ENCODE peak calls at places on chromosomes 16 and 17, in five cellular contexts. J, Q, E, O and S are unnamed samples.

GRCh38 chr17:65893692-65894279 is 298.1 kb downstream of the CEP112 start:
- DNase-seq in J (no peak), Q (no peak), E (no peak), O (no peak), S (no peak)

GRCh38 chr17:75069783-75070182 is 18.0 kb upstream of the SLC16A5 start:
- DNase-seq in E (no peak), Q (peak; percentile 33), O (peak; percentile 78), J (no peak), S (peak; percentile 40)

GRCh38 chr16:57892041-57892440 is 78.9 kb downstream of the CNGB1 start:
- DNase-seq in J (peak; percentile 59), O (no peak), Q (peak; percentile 82), E (no peak), S (peak; percentile 74)

GRCh38 chr17:1087381-1088241 is 90.7 kb downstream of the TIMM22 start:
- DNase-seq in Q (peak; percentile 41), O (peak; percentile 64), E (no peak), J (no peak), S (peak; percentile 29)

GRCh38 chr16:48507886-48508285 is 102.1 kb downstream of the N4BP1 start:
- DNase-seq in Q (no peak), J (no peak), E (no peak), O (no peak), S (no peak)

GRCh38 chr16:70552675-70553074 is 29.1 kb downstream of the SF3B3 start:
- DNase-seq in O (no peak), E (no peak), Q (no peak), J (no peak), S (no peak)

GRCh38 chr17:42642377-42642776 is 16.7 kb upstream of the TUBG2 start:
- DNase-seq in E (no peak), J (no peak), Q (no peak), O (no peak), S (no peak)

GRCh38 chr17:33328129-33328528 is 35.0 kb upstream of the ASIC2 start:
- DNase-seq in Q (no peak), J (no peak), O (no peak), E (no peak), S (no peak)

GRCh38 chr17:74923538-74924249 is 379 bp upstream of the OTOP2 start:
- DNase-seq in E (peak; percentile 84), Q (peak; percentile 13), J (no peak), O (peak; percentile 92), S (peak; percentile 35)

GRCh38 chr17:70947636-70948565 is 778.6 kb downstream of the KCNJ2 start:
- DNase-seq in J (no peak), E (no peak), Q (no peak), O (no peak), S (no peak)

GRCh38 chr16:30839523-30840227 is 52.7 kb upstream of the ZNF629 start:
- DNase-seq in O (no peak), E (no peak), J (no peak), Q (no peak), S (peak; percentile 14)
- TF ChIP-seq CTCF in O (no peak), E (no peak), J (no peak), Q (no peak), S (no peak)

DNA sequence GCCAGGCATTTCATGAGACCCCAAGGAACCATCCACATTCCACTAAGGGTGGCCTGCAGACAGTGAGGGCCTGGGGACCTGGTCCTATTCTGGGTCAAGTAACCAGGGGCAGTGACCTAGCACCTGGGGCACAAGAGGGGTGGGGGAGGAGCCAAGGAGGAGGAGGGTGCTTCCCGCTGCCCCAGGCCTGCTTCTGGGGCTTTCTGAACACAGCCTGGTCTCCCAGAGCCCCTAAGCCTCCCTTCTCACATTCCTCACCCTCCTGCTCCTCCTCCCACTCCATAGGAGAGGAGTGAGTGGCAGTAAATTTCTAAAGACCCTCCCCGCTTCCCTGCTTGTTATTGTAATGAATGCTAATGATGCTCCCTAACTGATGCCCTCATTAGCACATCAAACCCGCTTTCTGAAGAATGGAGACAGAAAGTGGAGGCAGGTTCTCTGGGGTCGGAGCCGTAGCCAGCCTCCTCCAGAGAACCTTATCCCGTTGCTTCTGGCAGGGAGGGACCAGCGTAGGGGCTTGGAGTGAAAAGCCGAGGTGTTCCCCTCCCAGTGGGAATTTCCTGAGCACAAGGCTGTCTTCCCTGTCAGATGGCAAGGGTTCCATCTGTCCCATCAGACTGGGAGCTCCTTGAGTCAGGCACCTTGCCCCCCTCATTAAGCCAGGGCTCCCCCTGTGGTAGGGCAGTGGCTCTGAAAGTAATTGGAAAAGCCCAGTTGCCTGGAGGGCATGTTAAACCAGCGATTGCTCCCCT is 3.7 kb upstream of the SRCIN1 start:
- DNase-seq in O (no peak), J (no peak), Q (no peak), E (no peak), S (no peak)
- H3K4me3 ChIP-seq in O (no peak overlapping the region), J (no peak overlapping the region), Q (no peak overlapping the region), E (no peak overlapping the region), S (no peak overlapping the region)

GRCh38 chr17:83051423-83052240 is 27.8 kb upstream of the METRNL start:
- DNase-seq in Q (peak; percentile 96), E (peak; percentile 99), J (peak; percentile 57), O (peak; percentile 96), S (peak; percentile 95)
- TF ChIP-seq CTCF in Q (no peak), E (no peak), J (no peak), O (no peak), S (no peak)

GRCh38 chr17:47709594-47709993 is 15.6 kb downstream of the TBKBP1 start:
- DNase-seq in J (no peak), E (no peak), Q (no peak), O (no peak), S (no peak)

GRCh38 chr17:47707884-47708283 is 13.9 kb downstream of the TBKBP1 start:
- DNase-seq in E (no peak), O (no peak), J (no peak), Q (no peak), S (no peak)

GRCh38 chr17:47708312-47708863 is 14.4 kb downstream of the TBKBP1 start:
- DNase-seq in E (no peak), O (no peak), Q (no peak), J (no peak), S (no peak)

GRCh38 chr17:47707056-47707791 is 13.3 kb downstream of the TBKBP1 start:
- DNase-seq in Q (peak; percentile 6), O (no peak), J (no peak), E (no peak), S (no peak)

DNA sequence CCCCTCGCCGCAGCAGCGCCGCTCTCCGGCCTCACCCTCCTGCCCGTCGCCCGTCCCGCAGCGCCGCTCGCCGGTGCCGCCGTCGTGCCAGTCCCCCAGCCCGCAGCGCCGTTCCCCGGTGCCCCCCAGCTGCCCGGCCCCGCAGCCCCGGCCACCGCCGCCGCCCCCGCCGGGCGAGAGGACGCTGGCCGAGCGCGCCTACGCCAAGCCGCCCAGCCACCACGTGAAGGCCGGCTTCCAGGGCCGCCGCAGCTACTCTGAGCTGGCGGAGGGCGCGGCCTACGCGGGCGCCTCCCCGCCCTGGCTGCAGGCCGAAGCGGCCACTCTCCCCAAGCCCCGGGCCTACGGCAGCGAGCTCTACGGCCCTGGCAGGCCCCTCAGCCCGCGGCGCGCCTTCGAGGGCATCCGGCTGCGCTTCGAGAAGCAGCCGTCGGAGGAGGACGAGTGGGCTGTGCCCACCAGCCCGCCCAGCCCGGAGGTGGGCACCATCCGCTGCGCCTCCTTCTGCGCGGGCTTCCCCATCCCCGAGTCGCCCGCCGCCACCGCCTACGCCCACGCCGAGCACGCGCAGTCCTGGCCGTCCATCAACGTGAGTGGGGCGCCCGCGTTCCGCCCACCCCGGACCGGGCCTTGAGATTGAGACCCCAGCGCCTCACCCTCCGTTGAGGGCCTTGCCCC is 15.0 kb downstream of the TBKBP1 start:
- DNase-seq in J (no peak), Q (no peak), O (no peak), E (no peak), S (peak; percentile 49)
- H3K4me3 ChIP-seq in J (no peak overlapping the region), Q (no peak overlapping the region), O (no peak overlapping the region), E (no peak overlapping the region), S (peak overlapping the region; percentile 35)

GRCh38 chr16:67561824-67562525 is 351 bp upstream of the CTCF start:
- DNase-seq in E (peak; percentile 97), O (peak; percentile 80), J (no peak), Q (peak; percentile 97), S (peak; percentile 94)

GRCh38 chr16:67561501-67561823 is 864 bp upstream of the CTCF start:
- DNase-seq in Q (no peak), E (no peak), O (no peak), J (no peak), S (no peak)

GRCh38 chr16:67563708-67564468 is 1.6 kb downstream of the CTCF start:
- DNase-seq in O (no peak), Q (peak; percentile 81), J (no peak), E (peak; percentile 62), S (peak; percentile 79)

GRCh38 chr16:67562526-67562917 is at the start of gene CTCF:
- DNase-seq in O (peak; percentile 62), E (no peak), Q (peak; percentile 84), J (no peak), S (peak; percentile 75)

DNA sequence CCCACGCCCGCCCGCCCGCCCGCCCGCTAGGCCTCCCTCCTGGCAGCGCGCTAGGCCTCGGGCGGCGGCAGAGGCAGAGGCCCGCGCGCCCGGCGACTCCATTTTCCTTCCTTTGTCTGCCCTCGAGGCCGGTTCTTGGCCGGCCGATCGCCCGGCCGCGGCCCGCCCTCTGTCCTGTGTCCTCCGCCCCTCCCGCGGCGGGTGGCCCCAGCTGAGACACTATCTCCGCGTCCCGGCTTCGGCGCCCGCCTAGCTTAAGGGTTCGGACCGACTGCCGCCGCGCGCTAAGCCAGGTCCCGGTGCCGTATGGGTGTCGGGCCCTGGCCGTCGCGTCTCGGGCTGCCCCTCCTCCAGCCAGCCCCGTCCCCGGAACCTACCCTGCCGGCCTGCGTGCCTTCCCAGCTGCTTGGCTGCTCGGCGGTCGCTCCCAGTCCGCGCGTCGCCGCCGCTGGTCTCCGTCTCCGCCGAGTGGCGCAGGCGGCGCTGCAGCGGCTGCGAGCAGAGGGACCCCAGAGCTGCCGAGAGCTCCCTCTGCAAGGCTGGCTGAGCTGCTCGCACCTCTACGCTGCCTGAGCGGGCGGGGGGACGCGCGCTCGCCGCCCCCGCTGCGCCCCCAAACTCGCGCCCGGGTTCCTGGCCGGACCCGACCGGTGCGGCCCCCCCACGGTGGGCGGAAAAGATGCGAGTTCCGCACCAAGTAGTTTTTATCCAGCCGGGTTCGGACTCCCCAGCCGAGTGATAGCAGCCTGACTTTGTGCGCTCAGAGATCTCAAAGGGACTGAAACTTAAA is 787 bp downstream of the CTCF start:
- DNase-seq in J (no peak), Q (peak; percentile 54), O (no peak), E (peak; percentile 79), S (peak; percentile 32)
- TF ChIP-seq CTCF in J (peak; percentile 51), Q (no peak), O (peak; percentile 9), E (no peak), S (peak; percentile 12)

GRCh38 chr17:36082062-36082461 is 7.9 kb downstream of the CCL3 start:
- DNase-seq in J (no peak), Q (no peak), E (no peak), O (no peak), S (no peak)
- H3K4me3 ChIP-seq in J (no peak overlapping the region), Q (no peak overlapping the region), E (no peak overlapping the region), O (no peak overlapping the region), S (no peak overlapping the region)